ENCODE peak calls at places on chromosomes 4 and X, in six cellular contexts. One of them, this sample, is unnamed.

GRCh38 chr4:145452447-145453162 is 29.0 kb upstream of the SMAD1 start:
- DNase-seq in right atrium auricular region: no peak
- DNase-seq in DMS153: no peak
- DNase-seq in ascending aorta: no peak
- DNase-seq in activated CD4-positive, alpha-beta T cell treated with anti-CD3 and anti-CD28 coated beads, Interleukin-2, amount 10 ng/mL, durations not matched to agents 7 days and 5 days: no peak
- DNase-seq in NCI-H748 treated with DMSO at 0.1 percent for 48 hours: no peak
- DNase-seq in this sample: no peak

GRCh38 chr4:16199132-16199531 is 27.1 kb downstream of the TAPT1 start:
- DNase-seq in DMS153: no peak
- DNase-seq in NCI-H748 treated with DMSO at 0.1 percent for 48 hours: peak
- DNase-seq in activated CD4-positive, alpha-beta T cell treated with anti-CD3 and anti-CD28 coated beads, Interleukin-2, amount 10 ng/mL, durations not matched to agents 7 days and 5 days: no peak
- DNase-seq in ascending aorta: no peak
- DNase-seq in right atrium auricular region: no peak
- DNase-seq in this sample: peak

GRCh38 chr4:15906024-15906443 is 32.5 kb downstream of the FGFBP1 start:
- DNase-seq in DMS153: peak
- DNase-seq in right atrium auricular region: no peak
- DNase-seq in NCI-H748 treated with DMSO at 0.1 percent for 48 hours: peak
- DNase-seq in activated CD4-positive, alpha-beta T cell treated with anti-CD3 and anti-CD28 coated beads, Interleukin-2, amount 10 ng/mL, durations not matched to agents 7 days and 5 days: no peak
- DNase-seq in ascending aorta: no peak
- DNase-seq in this sample: peak

GRCh38 chrX:70066646-70067045 is 4.4 kb downstream of the OTUD6A start:
- DNase-seq in ascending aorta: no peak
- DNase-seq in activated CD4-positive, alpha-beta T cell treated with anti-CD3 and anti-CD28 coated beads, Interleukin-2, amount 10 ng/mL, durations not matched to agents 7 days and 5 days: no peak
- DNase-seq in right atrium auricular region: no peak
- DNase-seq in DMS153: no peak
- DNase-seq in NCI-H748 treated with DMSO at 0.1 percent for 48 hours: no peak
- DNase-seq in this sample: no peak

GRCh38 chr4:97639961-97640360 is 503.3 kb downstream of the STPG2 start:
- DNase-seq in activated CD4-positive, alpha-beta T cell treated with anti-CD3 and anti-CD28 coated beads, Interleukin-2, amount 10 ng/mL, durations not matched to agents 7 days and 5 days: no peak
- DNase-seq in DMS153: no peak
- DNase-seq in NCI-H748 treated with DMSO at 0.1 percent for 48 hours: no peak
- DNase-seq in ascending aorta: no peak
- DNase-seq in right atrium auricular region: no peak
- DNase-seq in this sample: no peak

GRCh38 chrX:18946157-18946556 is 37.8 kb downstream of the PHKA2 start:
- DNase-seq in ascending aorta: no peak
- DNase-seq in right atrium auricular region: no peak
- DNase-seq in DMS153: no peak
- DNase-seq in NCI-H748 treated with DMSO at 0.1 percent for 48 hours: no peak
- DNase-seq in activated CD4-positive, alpha-beta T cell treated with anti-CD3 and anti-CD28 coated beads, Interleukin-2, amount 10 ng/mL, durations not matched to agents 7 days and 5 days: no peak
- DNase-seq in this sample: no peak

GRCh38 chr4:159191989-159192388 is 89.1 kb downstream of the RAPGEF2 start:
- DNase-seq in activated CD4-positive, alpha-beta T cell treated with anti-CD3 and anti-CD28 coated beads, Interleukin-2, amount 10 ng/mL, durations not matched to agents 7 days and 5 days: no peak
- DNase-seq in right atrium auricular region: no peak
- DNase-seq in DMS153: no peak
- DNase-seq in NCI-H748 treated with DMSO at 0.1 percent for 48 hours: no peak
- DNase-seq in ascending aorta: no peak
- DNase-seq in this sample: peak

GRCh38 chr4:132792305-132792704 is 356.8 kb upstream of the PCDH10 start:
- DNase-seq in activated CD4-positive, alpha-beta T cell treated with anti-CD3 and anti-CD28 coated beads, Interleukin-2, amount 10 ng/mL, durations not matched to agents 7 days and 5 days: no peak
- DNase-seq in DMS153: no peak
- DNase-seq in ascending aorta: no peak
- DNase-seq in right atrium auricular region: no peak
- DNase-seq in NCI-H748 treated with DMSO at 0.1 percent for 48 hours: no peak
- DNase-seq in this sample: no peak

GRCh38 chr4:123284166-123284565 is 112.4 kb upstream of the SPRY1 start:
- DNase-seq in DMS153: no peak
- DNase-seq in NCI-H748 treated with DMSO at 0.1 percent for 48 hours: no peak
- DNase-seq in right atrium auricular region: no peak
- DNase-seq in ascending aorta: no peak
- DNase-seq in activated CD4-positive, alpha-beta T cell treated with anti-CD3 and anti-CD28 coated beads, Interleukin-2, amount 10 ng/mL, durations not matched to agents 7 days and 5 days: no peak
- DNase-seq in this sample: no peak

GRCh38 chrX:120334603-120335002 is 23.3 kb upstream of the TMEM255A start:
- DNase-seq in ascending aorta: no peak
- DNase-seq in activated CD4-positive, alpha-beta T cell treated with anti-CD3 and anti-CD28 coated beads, Interleukin-2, amount 10 ng/mL, durations not matched to agents 7 days and 5 days: no peak
- DNase-seq in NCI-H748 treated with DMSO at 0.1 percent for 48 hours: no peak
- DNase-seq in DMS153: no peak
- DNase-seq in right atrium auricular region: no peak
- DNase-seq in this sample: no peak

GRCh38 chr4:165006457-165006856 is 25.3 kb upstream of the TRIM60 start:
- DNase-seq in DMS153: no peak
- DNase-seq in activated CD4-positive, alpha-beta T cell treated with anti-CD3 and anti-CD28 coated beads, Interleukin-2, amount 10 ng/mL, durations not matched to agents 7 days and 5 days: no peak
- DNase-seq in ascending aorta: no peak
- DNase-seq in NCI-H748 treated with DMSO at 0.1 percent for 48 hours: no peak
- DNase-seq in right atrium auricular region: no peak
- DNase-seq in this sample: no peak

GRCh38 chr4:46999584-46999983 is 6.2 kb upstream of the GABRA4 start:
- DNase-seq in activated CD4-positive, alpha-beta T cell treated with anti-CD3 and anti-CD28 coated beads, Interleukin-2, amount 10 ng/mL, durations not matched to agents 7 days and 5 days: no peak
- DNase-seq in DMS153: no peak
- DNase-seq in right atrium auricular region: no peak
- DNase-seq in NCI-H748 treated with DMSO at 0.1 percent for 48 hours: no peak
- DNase-seq in ascending aorta: no peak
- DNase-seq in this sample: no peak

GRCh38 chrX:153669174-153669890 is 4.3 kb downstream of the PNCK start:
- DNase-seq in activated CD4-positive, alpha-beta T cell treated with anti-CD3 and anti-CD28 coated beads, Interleukin-2, amount 10 ng/mL, durations not matched to agents 7 days and 5 days: no peak
- DNase-seq in NCI-H748 treated with DMSO at 0.1 percent for 48 hours: no peak
- DNase-seq in DMS153: no peak
- DNase-seq in right atrium auricular region: no peak
- DNase-seq in ascending aorta: no peak
- DNase-seq in this sample: no peak

GRCh38 chrX:135086197-135086854 is 34.0 kb downstream of the ETDB start:
- DNase-seq in NCI-H748 treated with DMSO at 0.1 percent for 48 hours: peak
- DNase-seq in activated CD4-positive, alpha-beta T cell treated with anti-CD3 and anti-CD28 coated beads, Interleukin-2, amount 10 ng/mL, durations not matched to agents 7 days and 5 days: peak
- DNase-seq in ascending aorta: no peak
- DNase-seq in right atrium auricular region: no peak
- DNase-seq in DMS153: peak
- DNase-seq in this sample: peak

GRCh38 chr4:57098945-57099344 is 11.2 kb downstream of the IGFBP7 start:
- DNase-seq in ascending aorta: no peak
- DNase-seq in DMS153: no peak
- DNase-seq in NCI-H748 treated with DMSO at 0.1 percent for 48 hours: no peak
- DNase-seq in activated CD4-positive, alpha-beta T cell treated with anti-CD3 and anti-CD28 coated beads, Interleukin-2, amount 10 ng/mL, durations not matched to agents 7 days and 5 days: no peak
- DNase-seq in right atrium auricular region: no peak
- DNase-seq in this sample: no peak

GRCh38 chrX:133590703-133591505 is 175.6 kb upstream of the GPC4 start:
- DNase-seq in DMS153: no peak
- DNase-seq in activated CD4-positive, alpha-beta T cell treated with anti-CD3 and anti-CD28 coated beads, Interleukin-2, amount 10 ng/mL, durations not matched to agents 7 days and 5 days: no peak
- DNase-seq in ascending aorta: no peak
- DNase-seq in NCI-H748 treated with DMSO at 0.1 percent for 48 hours: no peak
- DNase-seq in right atrium auricular region: no peak
- DNase-seq in this sample: no peak

GRCh38 chr4:7649741-7650531 is 215.2 kb upstream of the PSAPL1 start:
- DNase-seq in NCI-H748 treated with DMSO at 0.1 percent for 48 hours: no peak
- DNase-seq in ascending aorta: peak
- DNase-seq in DMS153: no peak
- DNase-seq in right atrium auricular region: no peak
- DNase-seq in activated CD4-positive, alpha-beta T cell treated with anti-CD3 and anti-CD28 coated beads, Interleukin-2, amount 10 ng/mL, durations not matched to agents 7 days and 5 days: peak
- DNase-seq in this sample: no peak

GRCh38 chrX:57481514-57481913 is 110.3 kb upstream of the ZXDB start:
- DNase-seq in NCI-H748 treated with DMSO at 0.1 percent for 48 hours: no peak
- DNase-seq in ascending aorta: no peak
- DNase-seq in right atrium auricular region: no peak
- DNase-seq in activated CD4-positive, alpha-beta T cell treated with anti-CD3 and anti-CD28 coated beads, Interleukin-2, amount 10 ng/mL, durations not matched to agents 7 days and 5 days: no peak
- DNase-seq in DMS153: no peak
- DNase-seq in this sample: no peak

GRCh38 chrX:107272431-107272921 is 66.1 kb downstream of the DNAAF6 start:
- DNase-seq in DMS153: no peak
- DNase-seq in NCI-H748 treated with DMSO at 0.1 percent for 48 hours: no peak
- DNase-seq in right atrium auricular region: no peak
- DNase-seq in activated CD4-positive, alpha-beta T cell treated with anti-CD3 and anti-CD28 coated beads, Interleukin-2, amount 10 ng/mL, durations not matched to agents 7 days and 5 days: peak
- DNase-seq in ascending aorta: no peak
- DNase-seq in this sample: no peak

GRCh38 chr4:59553739-59554126 is 1646.4 kb upstream of the ADGRL3 start:
- DNase-seq in NCI-H748 treated with DMSO at 0.1 percent for 48 hours: no peak
- DNase-seq in right atrium auricular region: no peak
- DNase-seq in DMS153: no peak
- DNase-seq in activated CD4-positive, alpha-beta T cell treated with anti-CD3 and anti-CD28 coated beads, Interleukin-2, amount 10 ng/mL, durations not matched to agents 7 days and 5 days: no peak
- DNase-seq in ascending aorta: no peak
- DNase-seq in this sample: no peak

GRCh38 chrX:68599256-68600152 is 48.0 kb upstream of the STARD8 start:
- DNase-seq in DMS153: no peak
- DNase-seq in NCI-H748 treated with DMSO at 0.1 percent for 48 hours: no peak
- DNase-seq in activated CD4-positive, alpha-beta T cell treated with anti-CD3 and anti-CD28 coated beads, Interleukin-2, amount 10 ng/mL, durations not matched to agents 7 days and 5 days: no peak
- DNase-seq in ascending aorta: no peak
- DNase-seq in right atrium auricular region: no peak
- DNase-seq in this sample: no peak

GRCh38 chr4:145820407-145820806 is 118.2 kb downstream of the ZNF827 start:
- DNase-seq in DMS153: no peak
- DNase-seq in activated CD4-positive, alpha-beta T cell treated with anti-CD3 and anti-CD28 coated beads, Interleukin-2, amount 10 ng/mL, durations not matched to agents 7 days and 5 days: no peak
- DNase-seq in ascending aorta: no peak
- DNase-seq in right atrium auricular region: no peak
- DNase-seq in NCI-H748 treated with DMSO at 0.1 percent for 48 hours: no peak
- DNase-seq in this sample: no peak

GRCh38 chrX:24979081-24979480 is 36.7 kb downstream of the ARX start:
- DNase-seq in DMS153: no peak
- DNase-seq in right atrium auricular region: no peak
- DNase-seq in activated CD4-positive, alpha-beta T cell treated with anti-CD3 and anti-CD28 coated beads, Interleukin-2, amount 10 ng/mL, durations not matched to agents 7 days and 5 days: no peak
- DNase-seq in ascending aorta: no peak
- DNase-seq in NCI-H748 treated with DMSO at 0.1 percent for 48 hours: no peak
- DNase-seq in this sample: no peak

GRCh38 chr4:187172340-187172761 is 448.7 kb upstream of the FAT1 start:
- DNase-seq in ascending aorta: no peak
- DNase-seq in activated CD4-positive, alpha-beta T cell treated with anti-CD3 and anti-CD28 coated beads, Interleukin-2, amount 10 ng/mL, durations not matched to agents 7 days and 5 days: no peak
- DNase-seq in DMS153: no peak
- DNase-seq in NCI-H748 treated with DMSO at 0.1 percent for 48 hours: no peak
- DNase-seq in right atrium auricular region: no peak
- DNase-seq in this sample: no peak

GRCh38 chr4:98891533-98892337 is 37.2 kb downstream of the EIF4E start:
- DNase-seq in right atrium auricular region: no peak
- DNase-seq in DMS153: no peak
- DNase-seq in activated CD4-positive, alpha-beta T cell treated with anti-CD3 and anti-CD28 coated beads, Interleukin-2, amount 10 ng/mL, durations not matched to agents 7 days and 5 days: no peak
- DNase-seq in NCI-H748 treated with DMSO at 0.1 percent for 48 hours: no peak
- DNase-seq in ascending aorta: no peak
- DNase-seq in this sample: no peak

GRCh38 chrX:9957743-9958142 is 9.4 kb upstream of the CLDN34 start:
- DNase-seq in ascending aorta: no peak
- DNase-seq in right atrium auricular region: no peak
- DNase-seq in NCI-H748 treated with DMSO at 0.1 percent for 48 hours: no peak
- DNase-seq in DMS153: no peak
- DNase-seq in activated CD4-positive, alpha-beta T cell treated with anti-CD3 and anti-CD28 coated beads, Interleukin-2, amount 10 ng/mL, durations not matched to agents 7 days and 5 days: no peak
- DNase-seq in this sample: no peak

GRCh38 chrX:41302293-41302868 is 31.6 kb upstream of the DDX3X start:
- DNase-seq in activated CD4-positive, alpha-beta T cell treated with anti-CD3 and anti-CD28 coated beads, Interleukin-2, amount 10 ng/mL, durations not matched to agents 7 days and 5 days: no peak
- DNase-seq in NCI-H748 treated with DMSO at 0.1 percent for 48 hours: no peak
- DNase-seq in right atrium auricular region: no peak
- DNase-seq in ascending aorta: no peak
- DNase-seq in DMS153: no peak
- DNase-seq in this sample: peak

GRCh38 chr4:3773552-3774001 is 7.4 kb downstream of the ADRA2C start:
- DNase-seq in activated CD4-positive, alpha-beta T cell treated with anti-CD3 and anti-CD28 coated beads, Interleukin-2, amount 10 ng/mL, durations not matched to agents 7 days and 5 days: no peak
- DNase-seq in NCI-H748 treated with DMSO at 0.1 percent for 48 hours: no peak
- DNase-seq in ascending aorta: no peak
- DNase-seq in right atrium auricular region: no peak
- DNase-seq in DMS153: no peak
- DNase-seq in this sample: no peak

GRCh38 chrX:132766452-132766851 is 192.0 kb downstream of the HS6ST2 start:
- DNase-seq in activated CD4-positive, alpha-beta T cell treated with anti-CD3 and anti-CD28 coated beads, Interleukin-2, amount 10 ng/mL, durations not matched to agents 7 days and 5 days: no peak
- DNase-seq in DMS153: no peak
- DNase-seq in ascending aorta: no peak
- DNase-seq in NCI-H748 treated with DMSO at 0.1 percent for 48 hours: no peak
- DNase-seq in right atrium auricular region: no peak
- DNase-seq in this sample: no peak

GRCh38 chrX:135384161-135384836 is 37.4 kb upstream of the SMIM10L2A start:
- DNase-seq in DMS153: no peak
- DNase-seq in right atrium auricular region: no peak
- DNase-seq in ascending aorta: no peak
- DNase-seq in activated CD4-positive, alpha-beta T cell treated with anti-CD3 and anti-CD28 coated beads, Interleukin-2, amount 10 ng/mL, durations not matched to agents 7 days and 5 days: peak
- DNase-seq in NCI-H748 treated with DMSO at 0.1 percent for 48 hours: no peak
- DNase-seq in this sample: no peak

GRCh38 chrX:981791-982626 is 230.4 kb downstream of the CRLF2 start:
- DNase-seq in activated CD4-positive, alpha-beta T cell treated with anti-CD3 and anti-CD28 coated beads, Interleukin-2, amount 10 ng/mL, durations not matched to agents 7 days and 5 days: no peak
- DNase-seq in DMS153: no peak
- DNase-seq in right atrium auricular region: no peak
- DNase-seq in ascending aorta: no peak
- DNase-seq in NCI-H748 treated with DMSO at 0.1 percent for 48 hours: no peak
- DNase-seq in this sample: no peak

GRCh38 chr4:172996571-172997216 is 171.9 kb upstream of the GALNT7 start:
- DNase-seq in NCI-H748 treated with DMSO at 0.1 percent for 48 hours: no peak
- DNase-seq in ascending aorta: no peak
- DNase-seq in right atrium auricular region: no peak
- DNase-seq in activated CD4-positive, alpha-beta T cell treated with anti-CD3 and anti-CD28 coated beads, Interleukin-2, amount 10 ng/mL, durations not matched to agents 7 days and 5 days: no peak
- DNase-seq in DMS153: no peak
- DNase-seq in this sample: no peak

GRCh38 chr4:14924945-14925344 is 77.3 kb upstream of the CPEB2 start:
- DNase-seq in NCI-H748 treated with DMSO at 0.1 percent for 48 hours: no peak
- DNase-seq in activated CD4-positive, alpha-beta T cell treated with anti-CD3 and anti-CD28 coated beads, Interleukin-2, amount 10 ng/mL, durations not matched to agents 7 days and 5 days: peak
- DNase-seq in right atrium auricular region: no peak
- DNase-seq in ascending aorta: no peak
- DNase-seq in DMS153: no peak
- DNase-seq in this sample: no peak

GRCh38 chr4:147019061-147019460 is 73.4 kb upstream of the TTC29 start:
- DNase-seq in ascending aorta: no peak
- DNase-seq in NCI-H748 treated with DMSO at 0.1 percent for 48 hours: no peak
- DNase-seq in activated CD4-positive, alpha-beta T cell treated with anti-CD3 and anti-CD28 coated beads, Interleukin-2, amount 10 ng/mL, durations not matched to agents 7 days and 5 days: peak
- DNase-seq in DMS153: no peak
- DNase-seq in right atrium auricular region: peak
- DNase-seq in this sample: no peak

GRCh38 chr4:141620715-141621114 is 15.7 kb upstream of the IL15 start:
- DNase-seq in activated CD4-positive, alpha-beta T cell treated with anti-CD3 and anti-CD28 coated beads, Interleukin-2, amount 10 ng/mL, durations not matched to agents 7 days and 5 days: no peak
- DNase-seq in ascending aorta: no peak
- DNase-seq in DMS153: no peak
- DNase-seq in NCI-H748 treated with DMSO at 0.1 percent for 48 hours: no peak
- DNase-seq in right atrium auricular region: no peak
- DNase-seq in this sample: no peak

This sample was measured in NCI-H146.